ENCODE peak calls at places on chromosomes 5 and 9, in nine cellular contexts. U is lower leg skin; Q is fibroblast of lung; D is dorsolateral prefrontal cortex; Z is CD8-positive, alpha-beta T cell; G is neural progenitor cell; X is uterus; C is tibial artery; W is breast epithelium. L is an unnamed sample.

GRCh38 chr5:89864941-89865340 is 544.6 kb downstream of the CETN3 start:
- DNase-seq in U (no peak), Q (no peak), D (no peak), Z (no peak), G (no peak), X (no peak), C (no peak), W (no peak), L (no peak)

GRCh38 chr9:106228861-106229260 is 534.5 kb downstream of the TMEM38B start:
- DNase-seq in U (no peak), Q (no peak), D (peak), Z (no peak), G (no peak), X (no peak), C (no peak), W (no peak), L (no peak)

GRCh38 chr9:4180907-4181605 is 118.8 kb downstream of the GLIS3 start:
- DNase-seq in U (peak), Q (no peak), D (no peak), Z (no peak), G (no peak), X (no peak), C (no peak), W (no peak), L (no peak)

GRCh38 chr9:105357937-105358336 is 89.9 kb upstream of the FSD1L start:
- DNase-seq in U (no peak), Q (no peak), D (no peak), Z (no peak), G (no peak), X (no peak), C (no peak), W (no peak), L (no peak)

GRCh38 chr5:75050415-75050814 is 1.9 kb downstream of the GCNT4 start:
- DNase-seq in U (no peak), Q (peak), D (no peak), Z (no peak), G (peak), X (no peak), C (no peak), W (no peak), L (no peak)

GRCh38 chr5:44001675-44002380 is 387.4 kb downstream of the FGF10 start:
- DNase-seq in U (no peak), Q (peak), D (no peak), Z (no peak), G (no peak), X (no peak), C (no peak), W (no peak), L (no peak)

GRCh38 chr9:133477992-133478850 is 678 bp downstream of the SLC2A6 start:
- DNase-seq in U (no peak), Q (no peak), D (no peak), Z (no peak), G (peak), X (no peak), C (no peak), W (no peak), L (peak)

GRCh38 chr9:84711936-84712335 is 42.4 kb downstream of the NTRK2 start:
- DNase-seq in U (peak), Q (no peak), D (peak), Z (no peak), G (no peak), X (no peak), C (peak), W (peak), L (no peak)

GRCh38 chr9:127773981-127774380 is 4.5 kb downstream of the SH2D3C start:
- DNase-seq in U (no peak), Q (no peak), D (no peak), Z (no peak), G (no peak), X (no peak), C (no peak), W (no peak), L (no peak)

GRCh38 chr9:21812415-21812814 is 10.0 kb downstream of the MTAP start:
- DNase-seq in U (no peak), Q (no peak), D (no peak), Z (no peak), G (no peak), X (no peak), C (no peak), W (no peak), L (peak)

GRCh38 chr5:76701298-76701697 is 14.6 kb upstream of the F2R start:
- DNase-seq in U (no peak), Q (peak), D (no peak), Z (no peak), G (no peak), X (no peak), C (peak), W (no peak), L (peak)

GRCh38 chr9:98192503-98193335 is at the start of gene CORO2A:
- DNase-seq in U (peak), Q (peak), D (peak), Z (peak), G (peak), X (peak), C (peak), W (peak), L (peak)

GRCh38 chr9:98191615-98192502 is 578 bp downstream of the CORO2A start:
- DNase-seq in U (no peak), Q (no peak), D (peak), Z (peak), G (peak), X (no peak), C (no peak), W (peak), L (no peak)

GRCh38 chr9:98190757-98191105 is 1.7 kb downstream of the CORO2A start:
- DNase-seq in U (no peak), Q (no peak), D (no peak), Z (no peak), G (no peak), X (no peak), C (no peak), W (no peak), L (no peak)

GRCh38 chr9:98189412-98189811 is 3.0 kb downstream of the CORO2A start:
- DNase-seq in U (no peak), Q (no peak), D (no peak), Z (no peak), G (no peak), X (no peak), C (no peak), W (no peak), L (no peak)

GRCh38 chr9:98191210-98191609 is 1.2 kb downstream of the CORO2A start:
- DNase-seq in U (no peak), Q (no peak), D (no peak), Z (no peak), G (no peak), X (no peak), C (no peak), W (no peak), L (no peak)
- H3K4me3 ChIP-seq in U (no peak), Q (no peak), D (no peak), Z (peak), G (no peak), X (no peak), C (no peak), W (peak), L (no peak)

GRCh38 chr9:37693265-37693664 is 42.5 kb downstream of the FRMPD1 start:
- DNase-seq in U (no peak), Q (peak), D (no peak), Z (no peak), G (no peak), X (no peak), C (no peak), W (no peak), L (peak)
- TF ChIP-seq CTCF in U (no peak), Q (no peak), D (no peak), Z (no peak), G (no peak), X (no peak), C (no peak), W (no peak), L (no peak)

DNA sequence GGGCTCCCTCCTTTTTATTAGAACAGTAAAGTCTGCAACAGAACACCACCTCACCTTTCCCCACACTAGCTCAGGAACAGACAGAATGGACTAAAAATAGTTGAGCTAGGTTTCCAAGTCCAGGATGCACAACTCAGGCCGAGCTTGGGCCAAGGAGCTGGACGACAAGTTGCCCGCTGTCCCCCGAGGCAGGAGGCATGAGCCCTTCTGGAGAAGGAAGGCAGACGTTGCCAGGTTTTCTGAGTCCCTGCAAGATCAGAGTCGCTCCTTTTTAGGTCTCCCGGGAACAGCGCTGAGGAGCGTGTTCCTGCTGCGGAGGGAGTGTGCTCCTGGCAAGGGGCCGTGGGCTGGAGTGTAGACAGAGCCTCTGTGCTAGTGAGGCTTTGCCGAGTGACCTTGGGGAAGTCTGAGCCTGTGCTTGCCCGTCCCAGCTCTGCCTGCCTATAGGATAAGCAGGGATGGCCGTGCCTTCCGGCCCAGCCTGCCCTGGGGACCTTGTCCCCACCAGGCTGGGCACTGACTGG is 121.6 kb downstream of the WNK2 start:
- DNase-seq in U (peak), Q (no peak), D (peak), Z (peak), G (no peak), X (no peak), C (peak), W (peak), L (no peak)
- H3K4me3 ChIP-seq in U (no peak), Q (no peak), D (no peak), Z (no peak), G (no peak), X (no peak), C (no peak), W (no peak), L (no peak)

DNA sequence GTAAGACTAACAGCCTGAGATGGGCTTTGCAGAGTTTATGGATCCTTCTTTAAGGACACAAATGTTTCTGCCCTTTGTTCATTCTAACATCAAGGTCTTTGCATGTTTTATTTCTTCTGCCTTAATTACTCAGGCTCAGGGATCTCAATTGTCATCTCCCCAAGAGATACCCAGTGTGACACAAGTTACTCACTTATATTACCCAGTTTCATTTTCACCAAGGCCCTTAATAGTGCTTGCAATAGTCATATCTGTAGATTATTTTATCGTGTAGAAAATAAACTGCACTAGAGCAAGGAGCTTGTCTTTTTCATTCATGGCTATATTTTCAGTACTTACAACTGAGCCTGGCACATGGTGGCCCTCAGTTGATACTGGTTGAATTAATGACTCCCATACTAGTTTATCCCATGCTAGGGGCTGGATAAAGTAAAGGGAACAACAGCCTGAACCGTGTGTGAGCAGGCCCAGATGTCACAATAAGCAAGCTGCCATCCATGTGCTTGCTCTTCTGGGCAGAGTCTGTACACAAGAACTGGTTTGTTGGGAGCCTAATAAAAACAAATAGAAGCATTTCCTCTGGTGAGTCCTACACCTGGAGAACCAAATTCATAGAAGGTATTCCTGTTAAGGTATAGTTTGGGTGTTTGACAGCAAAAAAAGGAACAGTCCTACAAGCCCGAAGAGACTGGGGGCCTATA is 112.5 kb upstream of the CD180 start:
- DNase-seq in U (no peak), Q (no peak), D (no peak), Z (no peak), G (no peak), X (no peak), C (no peak), W (no peak), L (no peak)
- TF ChIP-seq CTCF in U (no peak), Q (no peak), D (no peak), Z (no peak), G (no peak), X (no peak), C (no peak), W (no peak), L (no peak)

GRCh38 chr9:76665458-76665857 is 98.8 kb upstream of the PCA3 start:
- DNase-seq in U (no peak), Q (no peak), D (no peak), Z (no peak), G (no peak), X (no peak), C (no peak), W (no peak), L (no peak)

GRCh38 chr9:76664120-76664519 is 100.1 kb upstream of the PCA3 start:
- DNase-seq in U (no peak), Q (no peak), D (peak), Z (no peak), G (no peak), X (no peak), C (no peak), W (no peak), L (no peak)

GRCh38 chr9:76662476-76663281 is 101.6 kb upstream of the PCA3 start:
- DNase-seq in U (no peak), Q (no peak), D (peak), Z (no peak), G (no peak), X (no peak), C (no peak), W (no peak), L (no peak)

DNA sequence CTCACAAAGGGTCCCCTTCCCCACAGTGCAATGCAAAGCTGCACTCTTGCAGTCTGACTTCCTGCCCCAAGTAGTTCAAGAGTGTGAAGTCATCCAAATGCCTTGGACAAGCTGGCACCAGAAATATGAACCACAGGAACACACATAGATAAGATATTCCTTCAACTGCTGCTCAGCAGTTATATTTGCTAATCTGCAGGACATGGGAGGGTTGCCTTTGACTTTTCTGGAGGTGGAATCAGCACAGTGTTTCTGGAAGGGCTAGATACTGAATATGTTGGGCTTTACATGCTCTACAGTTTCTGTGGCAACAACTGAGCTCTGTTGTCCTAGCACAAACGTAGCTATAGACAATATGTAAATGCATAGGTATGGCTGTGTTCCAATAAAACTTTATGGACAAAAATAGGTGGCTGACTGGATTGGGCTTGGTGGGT is 96.7 kb upstream of the PCA3 start:
- DNase-seq in U (no peak), Q (peak), D (no peak), Z (no peak), G (no peak), X (no peak), C (no peak), W (no peak), L (peak)
- H3K4me3 ChIP-seq in U (no peak), Q (no peak), D (no peak), Z (no peak), G (no peak), X (no peak), C (no peak), W (no peak), L (no peak)

DNA sequence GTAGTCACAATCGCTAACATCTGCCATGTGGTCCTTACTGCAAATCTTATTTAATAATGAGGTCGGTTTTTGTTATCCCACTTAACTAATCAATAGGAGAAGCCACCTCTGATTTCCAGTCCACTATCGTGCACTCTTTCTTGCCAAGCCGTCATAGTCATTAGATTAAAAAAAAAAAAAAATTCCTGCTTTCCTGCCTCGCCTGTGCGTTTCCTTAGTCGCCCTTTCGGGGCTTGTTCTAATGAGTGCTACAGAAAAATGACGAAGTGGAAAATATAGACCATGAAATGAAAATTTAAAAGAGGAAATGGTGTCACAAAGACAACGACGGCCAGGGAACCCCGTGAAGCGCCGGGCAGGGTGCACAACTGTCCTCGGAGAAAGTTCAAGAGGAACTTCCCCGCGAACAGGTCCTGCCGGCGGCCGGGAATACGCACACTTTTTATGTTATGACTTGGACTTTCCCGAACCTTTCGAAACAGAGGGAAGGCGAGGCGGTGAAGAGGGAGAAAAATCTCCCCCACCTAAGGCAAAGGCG is 312 bp upstream of the RUFY1 start:
- DNase-seq in U (no peak), Q (peak), D (no peak), Z (no peak), G (no peak), X (no peak), C (no peak), W (peak), L (peak)
- TF ChIP-seq CTCF in U (no peak), Q (no peak), D (no peak), Z (no peak), G (no peak), X (no peak), C (no peak), W (no peak), L (no peak)

L was measured in fibroblast of the aortic adventitia.